ENCODE peak calls at places on chromosome 2, in four cellular contexts. M is stimulated activated CD8-positive, alpha-beta memory T cell treated with anti-CD3 and anti-CD28 coated beads, Interleukin-15, amount 100 ng/mL, for 24 hours; K is NCI-H1417; E is epithelial cell of proximal tubule. S is an unnamed sample.

GRCh38 chr2:203891474-203891873 is 23.9 kb downstream of the CTLA4 start:
- DNase-seq in M (no peak), E (peak; percentile 9), K (no peak), S (no peak)

GRCh38 chr2:64273524-64274398 is 129.5 kb upstream of the PELI1 start:
- DNase-seq in E (peak; percentile 91), K (no peak), M (no peak), S (peak; percentile 88)

GRCh38 chr2:10405441-10405840 is 42.7 kb downstream of the ODC1 start:
- DNase-seq in K (no peak), E (peak; percentile 95), M (no peak), S (peak; percentile 95)

GRCh38 chr2:195057001-195057400 is 600.0 kb upstream of the SLC39A10 start:
- DNase-seq in E (no peak), M (no peak), K (no peak), S (no peak)

GRCh38 chr2:84077504-84077903 is 381.6 kb downstream of the SUCLG1 start:
- DNase-seq in E (no peak), M (no peak), K (peak; percentile 39), S (no peak)

GRCh38 chr2:201930831-201931230 is 102.8 kb upstream of the FZD7 start:
- DNase-seq in E (no peak), M (no peak), K (no peak), S (no peak)

GRCh38 chr2:59575191-59575590 is 978.3 kb downstream of the BCL11A start:
- DNase-seq in E (no peak), K (no peak), M (no peak), S (no peak)

GRCh38 chr2:235504459-235505200 is 10.8 kb downstream of the AGAP1 start:
- DNase-seq in K (no peak), E (no peak), M (no peak), S (no peak)

GRCh38 chr2:231781798-231782726 is 980 bp upstream of the PDE6D start:
- DNase-seq in M (no peak), E (no peak), K (peak; percentile 46), S (no peak)

GRCh38 chr2:231052494-231053451 is 3.9 kb upstream of the PSMD1 start:
- DNase-seq in K (peak; percentile 92), E (no peak), M (peak; percentile 58), S (no peak)

GRCh38 chr2:64283641-64284371 is 139.6 kb upstream of the PELI1 start:
- DNase-seq in E (no peak), M (no peak), K (no peak), S (no peak)

GRCh38 chr2:134919360-134920210 is 963 bp downstream of the CCNT2 start:
- DNase-seq in K (peak; percentile 79), E (no peak), M (no peak), S (no peak)

GRCh38 chr2:195563857-195564512 is 93.0 kb upstream of the SLC39A10 start:
- DNase-seq in M (no peak), E (no peak), K (no peak), S (no peak)

GRCh38 chr2:200028998-200029397 is 73.6 kb downstream of the MAIP1 start:
- DNase-seq in M (no peak), E (no peak), K (no peak), S (no peak)

GRCh38 chr2:231663458-231664290 is 44.7 kb upstream of the PTMA start:
- DNase-seq in M (no peak), K (no peak), E (no peak), S (no peak)

GRCh38 chr2:113283704-113284284 is 5.1 kb upstream of the PAX8 start:
- DNase-seq in K (no peak), M (no peak), E (peak; percentile 83), S (peak; percentile 96)

GRCh38 chr2:190847504-190848201 is 33.0 kb upstream of the GLS start:
- DNase-seq in K (no peak), M (no peak), E (no peak), S (no peak)

GRCh38 chr2:151251012-151251411 is 10.7 kb downstream of the RBM43 start:
- DNase-seq in K (no peak), M (no peak), E (peak; percentile 36), S (no peak)

GRCh38 chr2:237556773-237557632 is 9.4 kb upstream of the PRLH start:
- DNase-seq in E (no peak), K (no peak), M (no peak), S (no peak)

GRCh38 chr2:229154381-229154780 is 116.7 kb downstream of the PID1 start:
- DNase-seq in K (no peak), M (no peak), E (no peak), S (no peak)

GRCh38 chr2:71718686-71719085 is 265.3 kb downstream of the DYSF start:
- DNase-seq in E (no peak), M (no peak), K (no peak), S (no peak)

GRCh38 chr2:24176326-24176725 is 1.5 kb downstream of the FAM228A start:
- DNase-seq in K (no peak), E (no peak), M (no peak), S (no peak)

GRCh38 chr2:14385043-14385442 is 247.5 kb upstream of the LRATD1 start:
- DNase-seq in M (no peak), K (peak; percentile 65), E (no peak), S (no peak)

S was measured in kidney epithelial cell.